ENCODE peak calls at places on chromosomes 2 and 18, in five cellular contexts. One of them, this sample, is unnamed.

GRCh38 chr2:230714122-230714453 is 1.4 kb downstream of the CAB39 start:
- DNase-seq in uterus: no peak
- DNase-seq in upper lobe of right lung: no peak
- DNase-seq in mesothelial cell of epicardium: no peak
- DNase-seq in retinal pigment epithelial cell: no peak
- DNase-seq in this sample: no peak

GRCh38 chr2:237405006-237405559 is 8.9 kb downstream of the COL6A3 start:
- DNase-seq in upper lobe of right lung: no peak
- DNase-seq in mesothelial cell of epicardium: no peak
- DNase-seq in uterus: no peak
- DNase-seq in retinal pigment epithelial cell: no peak
- DNase-seq in this sample: no peak

GRCh38 chr2:177888581-177888980 is 184.0 kb downstream of the PDE11A start:
- DNase-seq in mesothelial cell of epicardium: no peak
- DNase-seq in uterus: no peak
- DNase-seq in upper lobe of right lung: no peak
- DNase-seq in retinal pigment epithelial cell: no peak
- DNase-seq in this sample: no peak

GRCh38 chr2:105487142-105488069 is 88.6 kb upstream of the FHL2 start:
- DNase-seq in uterus: no peak
- DNase-seq in upper lobe of right lung: no peak
- DNase-seq in retinal pigment epithelial cell: peak; percentile 8
- DNase-seq in mesothelial cell of epicardium: no peak
- DNase-seq in this sample: no peak

GRCh38 chr2:64228126-64228678 is 84.0 kb upstream of the PELI1 start:
- DNase-seq in upper lobe of right lung: peak; percentile 91
- DNase-seq in retinal pigment epithelial cell: no peak
- DNase-seq in uterus: peak; percentile 75
- DNase-seq in mesothelial cell of epicardium: peak; percentile 81
- DNase-seq in this sample: peak; percentile 27

GRCh38 chr18:4843771-4844170 is 353.3 kb downstream of the AKAIN1 start:
- DNase-seq in mesothelial cell of epicardium: no peak
- DNase-seq in upper lobe of right lung: no peak
- DNase-seq in retinal pigment epithelial cell: no peak
- DNase-seq in uterus: no peak
- DNase-seq in this sample: no peak

GRCh38 chr2:218482651-218483050 is 63.7 kb downstream of the VIL1 start:
- DNase-seq in retinal pigment epithelial cell: no peak
- DNase-seq in upper lobe of right lung: no peak
- DNase-seq in uterus: no peak
- DNase-seq in mesothelial cell of epicardium: no peak
- DNase-seq in this sample: no peak

GRCh38 chr18:62526098-62527025 is 3.5 kb downstream of the ZCCHC2 start:
- DNase-seq in upper lobe of right lung: peak; percentile 93
- DNase-seq in uterus: peak; percentile 81
- DNase-seq in mesothelial cell of epicardium: peak; percentile 54
- DNase-seq in retinal pigment epithelial cell: peak; percentile 68
- DNase-seq in this sample: peak; percentile 74

GRCh38 chr18:1659190-1659589 is 754.5 kb downstream of the ADCYAP1 start:
- DNase-seq in mesothelial cell of epicardium: no peak
- DNase-seq in retinal pigment epithelial cell: no peak
- DNase-seq in uterus: no peak
- DNase-seq in upper lobe of right lung: no peak
- DNase-seq in this sample: no peak

GRCh38 chr2:140504596-140504995 is 1626.2 kb downstream of the LRP1B start:
- DNase-seq in upper lobe of right lung: no peak
- DNase-seq in retinal pigment epithelial cell: no peak
- DNase-seq in mesothelial cell of epicardium: no peak
- DNase-seq in uterus: no peak
- DNase-seq in this sample: no peak

DNA sequence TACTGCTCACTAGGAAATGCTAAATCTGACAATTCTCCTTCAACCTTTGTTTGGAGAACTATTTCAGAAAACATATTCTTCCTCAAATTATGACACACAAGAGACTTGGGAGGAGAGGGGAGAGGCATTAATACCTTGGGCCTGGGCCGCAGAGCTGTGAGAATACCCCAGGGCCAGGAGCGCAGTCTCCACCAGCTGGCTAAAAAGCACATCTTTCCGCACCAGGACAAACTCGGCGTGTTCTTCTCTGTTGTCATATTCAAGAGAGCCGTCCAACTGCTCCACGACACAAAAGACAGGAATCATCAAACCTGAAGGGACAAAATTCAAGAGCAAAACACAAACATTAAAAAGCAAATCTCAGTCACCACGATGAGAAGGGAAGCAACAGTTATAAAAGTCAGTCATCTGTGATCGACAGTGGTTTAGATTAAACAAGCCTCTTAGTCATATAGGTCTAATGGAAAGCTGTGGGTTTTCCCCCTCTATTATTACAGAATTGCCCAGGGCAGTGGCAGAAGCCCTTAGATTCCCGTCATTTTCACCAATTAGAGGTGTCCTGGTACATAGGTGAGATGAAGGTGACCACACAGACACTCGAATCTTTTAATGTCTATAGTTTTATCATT is 24.4 kb downstream of the SATB2 start:
- DNase-seq in uterus: no peak
- DNase-seq in upper lobe of right lung: no peak
- DNase-seq in mesothelial cell of epicardium: no peak
- DNase-seq in retinal pigment epithelial cell: no peak
- DNase-seq in this sample: no peak
- TF ChIP-seq CTCF in uterus: no peak
- TF ChIP-seq CTCF in upper lobe of right lung: no peak
- TF ChIP-seq CTCF in mesothelial cell of epicardium: no peak
- TF ChIP-seq CTCF in retinal pigment epithelial cell: no peak
- TF ChIP-seq CTCF in this sample: no peak

GRCh38 chr2:189175869-189176431 is 3.6 kb downstream of the COL5A2 start:
- DNase-seq in upper lobe of right lung: no peak
- DNase-seq in mesothelial cell of epicardium: no peak
- DNase-seq in uterus: no peak
- DNase-seq in retinal pigment epithelial cell: no peak
- DNase-seq in this sample: no peak

GRCh38 chr2:189177441-189177840 is 2.1 kb downstream of the COL5A2 start:
- DNase-seq in uterus: no peak
- DNase-seq in retinal pigment epithelial cell: no peak
- DNase-seq in upper lobe of right lung: no peak
- DNase-seq in mesothelial cell of epicardium: no peak
- DNase-seq in this sample: no peak

GRCh38 chr2:189168876-189169499 is 10.6 kb downstream of the COL5A2 start:
- DNase-seq in retinal pigment epithelial cell: no peak
- DNase-seq in mesothelial cell of epicardium: no peak
- DNase-seq in upper lobe of right lung: no peak
- DNase-seq in uterus: no peak
- DNase-seq in this sample: no peak

GRCh38 chr2:189178007-189178406 is 1.6 kb downstream of the COL5A2 start:
- DNase-seq in mesothelial cell of epicardium: no peak
- DNase-seq in uterus: no peak
- DNase-seq in upper lobe of right lung: no peak
- DNase-seq in retinal pigment epithelial cell: no peak
- DNase-seq in this sample: no peak

DNA sequence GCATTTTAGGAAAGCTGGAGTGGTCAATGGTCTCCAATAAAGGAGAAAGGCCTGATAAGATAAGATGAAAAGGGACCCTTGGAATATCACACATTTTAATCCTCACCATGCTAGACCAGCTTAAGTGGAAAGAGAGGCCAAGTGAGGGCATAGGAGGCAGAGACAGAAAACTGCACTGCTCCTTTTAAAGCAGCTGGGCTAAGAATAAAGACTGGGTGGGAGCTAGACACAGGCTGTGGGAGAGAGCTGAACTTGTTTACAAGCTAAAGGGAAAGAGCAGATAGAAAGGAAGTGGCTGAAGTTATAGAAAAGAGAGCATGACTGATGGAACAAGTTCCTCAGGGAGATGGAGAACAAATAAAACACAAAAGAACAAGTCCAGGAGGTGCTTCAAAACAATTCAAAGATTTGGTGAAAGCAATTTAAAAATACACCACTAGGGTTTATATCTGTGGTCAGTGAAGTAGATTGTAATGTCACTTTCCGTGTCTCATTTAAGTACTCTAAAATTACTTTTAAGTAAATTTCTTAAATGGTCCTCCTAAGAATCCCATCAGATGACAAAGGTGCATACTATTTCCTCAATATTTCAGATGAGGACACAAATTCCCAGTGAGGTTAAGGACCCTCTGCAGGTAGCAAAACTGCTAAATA is 7.5 kb downstream of the COL5A2 start:
- DNase-seq in retinal pigment epithelial cell: no peak
- DNase-seq in mesothelial cell of epicardium: no peak
- DNase-seq in uterus: no peak
- DNase-seq in upper lobe of right lung: no peak
- DNase-seq in this sample: no peak
- TF ChIP-seq CTCF in retinal pigment epithelial cell: no peak
- TF ChIP-seq CTCF in mesothelial cell of epicardium: peak; percentile 36
- TF ChIP-seq CTCF in uterus: no peak
- TF ChIP-seq CTCF in upper lobe of right lung: no peak
- TF ChIP-seq CTCF in this sample: no peak

DNA sequence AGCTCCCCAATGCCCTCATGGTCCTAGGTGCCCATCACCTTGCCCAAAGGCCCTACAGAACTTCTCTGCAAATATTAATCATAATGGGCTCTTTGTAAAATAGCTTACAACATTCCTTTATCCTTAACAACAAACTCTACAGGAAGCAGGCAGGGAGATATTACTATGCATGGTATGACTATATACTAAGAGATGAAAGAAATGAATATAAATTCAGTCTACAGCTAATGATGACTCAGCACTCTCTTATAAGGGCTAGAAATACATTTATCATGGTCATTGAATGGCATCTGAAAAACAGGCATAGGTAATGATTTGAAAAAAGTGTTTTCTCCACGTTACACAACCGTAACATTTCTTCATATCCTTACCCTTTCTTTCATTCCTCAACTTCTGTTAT is 254.8 kb upstream of the DSEL start:
- DNase-seq in upper lobe of right lung: no peak
- DNase-seq in uterus: no peak
- DNase-seq in retinal pigment epithelial cell: no peak
- DNase-seq in mesothelial cell of epicardium: no peak
- DNase-seq in this sample: no peak
- TF ChIP-seq CTCF in upper lobe of right lung: no peak
- TF ChIP-seq CTCF in uterus: no peak
- TF ChIP-seq CTCF in retinal pigment epithelial cell: no peak
- TF ChIP-seq CTCF in mesothelial cell of epicardium: no peak
- TF ChIP-seq CTCF in this sample: no peak

GRCh38 chr2:81235601-81236000 is 931.0 kb upstream of the LRRTM1 start:
- DNase-seq in uterus: no peak
- DNase-seq in upper lobe of right lung: no peak
- DNase-seq in mesothelial cell of epicardium: no peak
- DNase-seq in retinal pigment epithelial cell: no peak
- DNase-seq in this sample: no peak
- TF ChIP-seq CTCF in uterus: no peak
- TF ChIP-seq CTCF in upper lobe of right lung: no peak
- TF ChIP-seq CTCF in mesothelial cell of epicardium: no peak
- TF ChIP-seq CTCF in retinal pigment epithelial cell: no peak
- TF ChIP-seq CTCF in this sample: no peak

GRCh38 chr18:46289931-46290330 is 185.7 kb downstream of the HAUS1 start:
- DNase-seq in uterus: no peak
- DNase-seq in upper lobe of right lung: peak; percentile 21
- DNase-seq in mesothelial cell of epicardium: peak; percentile 25
- DNase-seq in retinal pigment epithelial cell: no peak
- DNase-seq in this sample: no peak

GRCh38 chr18:46289458-46289857 is 185.3 kb downstream of the HAUS1 start:
- DNase-seq in mesothelial cell of epicardium: no peak
- DNase-seq in retinal pigment epithelial cell: no peak
- DNase-seq in uterus: no peak
- DNase-seq in upper lobe of right lung: no peak
- DNase-seq in this sample: no peak

GRCh38 chr18:46293699-46294300 is 189.6 kb downstream of the HAUS1 start:
- DNase-seq in upper lobe of right lung: peak; percentile 52
- DNase-seq in mesothelial cell of epicardium: peak; percentile 61
- DNase-seq in retinal pigment epithelial cell: no peak
- DNase-seq in uterus: no peak
- DNase-seq in this sample: no peak

GRCh38 chr18:46290440-46291020 is 186.3 kb downstream of the HAUS1 start:
- DNase-seq in uterus: no peak
- DNase-seq in upper lobe of right lung: peak; percentile 47
- DNase-seq in retinal pigment epithelial cell: no peak
- DNase-seq in mesothelial cell of epicardium: peak; percentile 21
- DNase-seq in this sample: no peak

GRCh38 chr18:46291149-46291548 is 187.0 kb downstream of the HAUS1 start:
- DNase-seq in upper lobe of right lung: peak; percentile 16
- DNase-seq in retinal pigment epithelial cell: no peak
- DNase-seq in uterus: no peak
- DNase-seq in mesothelial cell of epicardium: no peak
- DNase-seq in this sample: no peak
- TF ChIP-seq CTCF in upper lobe of right lung: no peak
- TF ChIP-seq CTCF in retinal pigment epithelial cell: no peak
- TF ChIP-seq CTCF in uterus: no peak
- TF ChIP-seq CTCF in mesothelial cell of epicardium: no peak
- TF ChIP-seq CTCF in this sample: no peak

DNA sequence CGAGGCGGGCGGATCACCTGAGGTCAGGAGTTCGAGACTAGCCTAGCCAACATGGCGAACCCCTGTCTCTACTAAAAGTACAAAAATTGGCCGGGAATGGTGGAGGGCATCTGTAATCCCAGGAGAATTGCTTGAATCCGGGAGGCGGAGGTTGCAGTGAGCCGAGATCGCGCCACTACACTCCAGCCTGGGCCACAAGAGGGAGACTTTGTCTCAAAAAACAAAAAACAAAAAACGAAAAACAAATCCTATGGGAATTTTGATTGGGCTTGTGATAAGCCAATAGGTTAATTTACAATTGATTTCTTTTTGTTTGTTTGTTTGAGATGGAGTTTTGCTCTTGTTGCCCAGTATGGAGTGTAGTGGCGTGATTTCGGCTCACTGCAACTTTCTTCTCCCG is 24.2 kb upstream of the TOGARAM2 start:
- DNase-seq in uterus: no peak
- DNase-seq in retinal pigment epithelial cell: no peak
- DNase-seq in upper lobe of right lung: no peak
- DNase-seq in mesothelial cell of epicardium: no peak
- DNase-seq in this sample: no peak
- TF ChIP-seq CTCF in uterus: no peak
- TF ChIP-seq CTCF in retinal pigment epithelial cell: peak; percentile 67
- TF ChIP-seq CTCF in upper lobe of right lung: peak; percentile 62
- TF ChIP-seq CTCF in mesothelial cell of epicardium: no peak
- TF ChIP-seq CTCF in this sample: no peak